ENCODE peak calls at places on chromosomes 11 and 22, in four cellular contexts. N is AG09319; O is erythroblast; F is activated CD4-positive, CD25-positive, alpha-beta regulatory T cell. P is an unnamed sample.

GRCh38 chr11:72585762-72586590 is 88.2 kb downstream of the PDE2A start:
- DNase-seq in N (no peak), O (peak), F (peak), P (no peak)

GRCh38 chr11:110159491-110159890 is 66.3 kb downstream of the ZC3H12C start:
- DNase-seq in N (no peak), O (no peak), F (no peak), P (no peak)

GRCh38 chr11:128902515-128903066 is 11.4 kb downstream of the KCNJ5 start:
- DNase-seq in N (no peak), O (no peak), F (no peak), P (no peak)

GRCh38 chr11:3115321-3115720 is 49.8 kb downstream of the OSBPL5 start:
- DNase-seq in N (no peak), O (no peak), F (no peak), P (no peak)

GRCh38 chr11:60985991-60986915 is 14.8 kb downstream of the CD6 start:
- DNase-seq in N (no peak), O (no peak), F (peak), P (no peak)

GRCh38 chr22:38353701-38354100 is 36.5 kb upstream of the CSNK1E start:
- DNase-seq in N (no peak), O (no peak), F (no peak), P (no peak)

GRCh38 chr11:132072044-132072879 is 701.8 kb downstream of the NTM start:
- DNase-seq in N (peak), O (no peak), F (no peak), P (peak)

GRCh38 chr11:5737091-5737490 is 843 bp downstream of the OR56B1 start:
- DNase-seq in N (no peak), O (no peak), F (no peak), P (no peak)

GRCh38 chr22:30680998-30681770 is 13.5 kb upstream of the OSBP2 start:
- DNase-seq in N (no peak), O (no peak), F (no peak), P (no peak)

GRCh38 chr22:33573479-33573878 is 346.8 kb downstream of the LARGE1 start:
- DNase-seq in N (no peak), O (no peak), F (no peak), P (no peak)

GRCh38 chr22:36252754-36253522 is at the start of gene APOL1:
- DNase-seq in N (no peak), O (peak), F (no peak), P (no peak)

GRCh38 chr11:84866922-84867321 is 760.2 kb downstream of the DLG2 start:
- DNase-seq in N (no peak), O (no peak), F (no peak), P (no peak)

GRCh38 chr11:133946541-133947297 is 10.0 kb downstream of the IGSF9B start:
- DNase-seq in N (no peak), O (no peak), F (no peak), P (no peak)

GRCh38 chr11:12163181-12163841 is 52.9 kb downstream of the MICAL2 start:
- DNase-seq in N (no peak), O (no peak), F (no peak), P (peak)

GRCh38 chr11:18594999-18595749 is 4.4 kb upstream of the MISFA start:
- DNase-seq in N (peak), O (no peak), F (no peak), P (peak)

GRCh38 chr22:41288245-41288946 is 2.4 kb upstream of the RANGAP1 start:
- DNase-seq in N (no peak), O (no peak), F (no peak), P (no peak)

GRCh38 chr22:47602732-47603131 is 840.3 kb downstream of the TBC1D22A start:
- DNase-seq in N (no peak), O (no peak), F (no peak), P (no peak)

GRCh38 chr11:45815747-45816146 is 10.8 kb downstream of the SLC35C1 start:
- DNase-seq in N (no peak), O (no peak), F (no peak), P (no peak)

GRCh38 chr11:43574949-43575915 is 105.3 kb upstream of the HSD17B12 start:
- DNase-seq in N (no peak), O (peak), F (no peak), P (no peak)

GRCh38 chr11:14300661-14301304 is 58.2 kb downstream of the RRAS2 start:
- DNase-seq in N (no peak), O (peak), F (no peak), P (no peak)

GRCh38 chr22:24230911-24231656 is 13.8 kb downstream of the GGT5 start:
- DNase-seq in N (no peak), O (peak), F (peak), P (no peak)

GRCh38 chr11:112810951-112811350 is 150.3 kb upstream of the NCAM1 start:
- DNase-seq in N (no peak), O (no peak), F (no peak), P (no peak)

GRCh38 chr11:118226781-118227180 is 2.0 kb upstream of the JAML start:
- DNase-seq in N (no peak), O (no peak), F (no peak), P (no peak)

GRCh38 chr22:40193429-40194421 is 16.0 kb downstream of the TNRC6B start:
- DNase-seq in N (no peak), O (peak), F (no peak), P (no peak)

GRCh38 chr11:92975285-92975684 is 5.8 kb downstream of the MTNR1B start:
- DNase-seq in N (no peak), O (no peak), F (no peak), P (no peak)